ENCODE peak calls at places on chromosomes 16 and 17, in six cellular contexts. R is neural progenitor cell, U is H9, B is neuronal stem cell, H is fibroblast of lung, S is NT2/D1. I is an unnamed sample.

GRCh38 chr16:12617401-12617819 is 186.3 kb downstream of the CPPED1 start:
- DNase-seq in R (no peak), U (no peak), B (no peak), H (no peak), S (no peak), I (no peak)

GRCh38 chr16:83336630-83337029 is 471.1 kb upstream of the HSBP1 start:
- DNase-seq in R (no peak), U (no peak), B (no peak), H (peak; percentile 76), S (no peak), I (no peak)

GRCh38 chr16:88655053-88655732 is 4.3 kb upstream of the CYBA start:
- DNase-seq in R (no peak), U (no peak), B (no peak), H (no peak), S (no peak), I (no peak)

GRCh38 chr16:67668495-67669157 is 2.0 kb downstream of the C16orf86 start:
- DNase-seq in R (no peak), U (no peak), B (no peak), H (no peak), S (no peak), I (peak; percentile 68)

GRCh38 chr17:63492940-63493339 is 16.1 kb downstream of the ACE start:
- DNase-seq in R (no peak), U (no peak), B (no peak), H (no peak), S (no peak), I (no peak)

GRCh38 chr16:86642084-86642483 is 63.7 kb downstream of the FOXL1 start:
- DNase-seq in R (no peak), U (no peak), B (no peak), H (no peak), S (no peak), I (peak; percentile 62)

GRCh38 chr16:29674188-29674587 is 4.8 kb upstream of the QPRT start:
- DNase-seq in R (no peak), U (no peak), B (no peak), H (peak; percentile 61), S (no peak), I (no peak)

GRCh38 chr16:27235055-27235937 is 32.0 kb downstream of the KDM8 start:
- DNase-seq in R (peak; percentile 65), U (peak; percentile 52), B (no peak), H (peak; percentile 88), S (peak; percentile 35), I (peak; percentile 73)

GRCh38 chr16:70398177-70398743 is 40.6 kb downstream of the ST3GAL2 start:
- DNase-seq in R (no peak), U (no peak), B (no peak), H (no peak), S (no peak), I (no peak)

DNA sequence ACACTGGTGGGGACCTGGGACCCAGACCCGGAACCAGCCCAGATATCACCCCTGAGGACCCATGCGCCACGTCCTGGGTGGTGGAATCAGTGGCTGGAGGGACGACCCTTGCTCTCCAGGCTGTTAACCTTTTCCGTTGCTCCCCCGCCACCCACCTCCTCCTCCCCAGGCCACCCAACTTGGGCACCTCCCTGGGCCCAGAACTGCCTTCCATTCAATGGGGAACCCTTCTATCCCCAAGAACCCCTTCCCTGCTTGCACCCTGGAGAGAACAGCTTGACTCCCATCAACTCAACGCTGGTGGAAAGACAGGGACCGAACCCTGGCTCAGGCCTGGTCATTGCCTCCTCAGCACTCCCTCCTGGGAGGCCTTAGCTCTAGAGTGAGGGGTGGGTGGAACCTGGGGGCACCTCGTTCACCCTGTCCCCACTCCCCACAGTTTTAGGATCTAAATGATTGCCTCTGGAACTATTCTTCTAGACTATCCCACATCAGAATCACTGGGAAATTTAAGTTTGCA is 5.7 kb upstream of the IL32 start:
- DNase-seq in R (no peak), U (no peak), B (no peak), H (no peak), S (no peak), I (no peak)
- H3K9ac ChIP-seq in R (no peak overlapping the region), U (no peak overlapping the region), B (peak overlapping the region; percentile 89), H (no peak overlapping the region), S (peak overlapping the region; percentile 78), I (peak overlapping the region; percentile 95)

DNA sequence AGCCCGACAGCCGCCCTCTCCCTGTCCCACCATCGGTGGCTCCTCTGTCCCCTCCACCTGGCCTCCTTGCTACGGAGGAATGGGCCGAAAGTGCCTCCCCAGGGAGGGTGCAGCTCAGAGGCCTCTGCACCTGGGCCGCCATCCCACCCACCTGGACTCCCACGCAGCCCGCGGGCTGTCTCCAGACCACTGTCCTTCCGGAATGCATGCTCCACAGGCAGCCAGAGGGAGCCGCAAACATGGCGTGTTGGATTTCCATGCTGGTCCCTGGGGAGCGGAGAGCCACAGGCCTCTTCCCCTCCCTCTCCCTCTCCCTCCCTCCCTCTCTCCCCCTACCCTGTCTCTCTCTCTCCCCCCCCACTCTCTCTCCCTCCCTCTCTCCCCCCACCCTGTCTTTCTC is 3.0 kb downstream of the SSTR5 start:
- DNase-seq in R (no peak), U (no peak), B (no peak), H (no peak), S (no peak), I (no peak)
- H3K9ac ChIP-seq in R (no peak overlapping the region), U (no peak overlapping the region), B (peak overlapping the region; percentile 12), H (no peak overlapping the region), S (no peak overlapping the region), I (no peak overlapping the region)

DNA sequence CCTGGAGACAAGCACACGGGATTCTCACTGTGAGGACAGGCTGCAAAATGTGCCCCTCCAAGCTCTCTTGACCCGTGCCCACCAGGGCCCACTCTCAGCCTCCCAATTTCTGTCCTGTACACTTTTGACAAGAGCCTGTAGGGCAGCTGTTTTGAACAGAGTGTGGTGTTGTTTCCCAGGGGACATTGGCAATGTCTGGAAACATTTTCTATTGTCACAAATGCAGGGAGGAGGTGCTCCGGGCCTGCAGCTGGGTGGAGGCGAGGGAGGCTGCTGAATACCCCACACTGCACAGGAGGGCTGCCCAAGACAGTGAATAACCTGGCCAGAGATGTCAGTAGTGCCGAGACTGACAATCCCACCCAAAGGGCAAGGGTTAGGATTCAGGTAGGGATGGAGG is 10.5 kb downstream of the CEP295NL start:
- DNase-seq in R (no peak), U (no peak), B (no peak), H (no peak), S (no peak), I (no peak)
- H3K9ac ChIP-seq in R (no peak overlapping the region), U (no peak overlapping the region), B (no peak overlapping the region), H (no peak overlapping the region), S (no peak overlapping the region), I (no peak overlapping the region)

GRCh38 chr16:25258856-25259179 is 1.2 kb upstream of the ZKSCAN2 start:
- DNase-seq in R (no peak), U (no peak), B (no peak), H (no peak), S (no peak), I (peak; percentile 46)
- H3K9ac ChIP-seq in R (peak overlapping the region; percentile 12), U (peak overlapping the region; percentile 89), B (no peak overlapping the region), H (no peak overlapping the region), S (peak overlapping the region; percentile 86), I (peak overlapping the region; percentile 90)

DNA sequence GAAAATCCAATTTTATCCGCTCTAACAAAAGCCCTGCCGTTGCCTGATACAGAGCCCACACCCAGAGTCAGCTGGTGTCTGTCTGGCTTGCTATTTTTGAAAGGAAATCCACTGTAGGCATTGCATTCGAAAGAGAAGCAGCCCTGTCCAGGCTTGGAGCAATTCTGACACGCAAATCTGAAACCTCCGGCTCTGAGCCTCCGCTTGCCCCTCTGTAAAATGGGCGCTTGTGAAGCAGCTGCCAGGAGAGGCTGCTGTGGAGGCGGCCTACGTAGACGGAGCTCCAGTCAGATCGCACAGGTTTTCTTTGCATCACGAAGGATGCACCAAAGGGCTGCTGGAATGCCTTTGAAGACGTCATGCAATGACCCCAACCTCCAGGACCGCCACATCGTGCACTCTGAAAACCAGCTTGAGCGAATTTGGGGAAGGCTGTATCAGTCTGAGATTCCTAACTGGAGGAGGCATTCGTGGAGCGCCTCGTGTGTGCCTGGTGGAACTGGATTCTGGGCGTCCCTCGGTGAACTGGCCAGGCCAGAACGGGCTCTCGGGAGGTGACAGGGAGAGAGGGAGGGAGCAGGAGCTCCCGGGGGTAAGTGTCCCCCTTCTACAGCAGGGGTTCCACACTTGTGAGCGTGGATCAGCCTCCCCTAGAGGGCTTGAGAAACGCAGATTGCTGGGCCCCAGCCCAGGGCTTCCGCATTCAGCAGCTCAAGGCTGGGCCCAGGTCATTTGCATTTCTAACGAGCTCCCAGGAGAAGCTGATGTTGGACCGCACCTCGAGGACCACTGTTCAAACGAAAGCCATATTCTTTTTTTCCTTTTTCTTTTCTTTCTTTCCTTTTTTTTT is 215.5 kb downstream of the MRTFB start:
- DNase-seq in R (peak; percentile 63), U (peak; percentile 64), B (no peak), H (peak; percentile 33), S (no peak), I (peak; percentile 93)
- H3K9ac ChIP-seq in R (no peak overlapping the region), U (no peak overlapping the region), B (no peak overlapping the region), H (no peak overlapping the region), S (peak overlapping the region; percentile 72), I (peak overlapping the region; percentile 67)

GRCh38 chr17:7967751-7968150 is 34.7 kb upstream of the GUCY2D start:
- DNase-seq in R (no peak), U (no peak), B (no peak), H (no peak), S (no peak), I (no peak)
- H3K9ac ChIP-seq in R (no peak overlapping the region), U (no peak overlapping the region), B (no peak overlapping the region), H (no peak overlapping the region), S (no peak overlapping the region), I (no peak overlapping the region)

GRCh38 chr17:82105417-82105881 is 7.4 kb upstream of the FASN start:
- DNase-seq in R (no peak), U (no peak), B (no peak), H (no peak), S (no peak), I (peak; percentile 52)
- H3K9ac ChIP-seq in R (no peak overlapping the region), U (no peak overlapping the region), B (no peak overlapping the region), H (no peak overlapping the region), S (peak overlapping the region; percentile 69), I (peak overlapping the region; percentile 85)

DNA sequence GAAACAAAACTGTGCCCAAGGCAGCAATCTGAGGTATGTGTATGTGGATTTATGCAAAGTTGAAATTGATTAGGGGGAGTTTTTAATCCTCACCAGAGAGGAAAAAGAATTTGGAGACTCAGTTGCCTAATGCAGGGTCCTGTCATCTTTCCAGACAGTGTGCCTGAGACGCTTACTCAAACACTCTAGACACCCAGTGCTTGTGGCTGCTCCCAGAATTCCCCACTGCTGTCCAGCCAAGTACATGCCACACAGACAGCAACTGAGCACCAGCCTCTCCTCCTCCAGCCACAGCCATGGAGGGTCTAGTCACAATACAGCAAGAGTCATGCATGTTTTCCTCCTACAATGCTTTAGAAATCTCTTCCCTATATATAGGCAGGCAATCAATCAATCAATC is 118.1 kb downstream of the HIC1 start:
- DNase-seq in R (no peak), U (no peak), B (no peak), H (peak; percentile 81), S (no peak), I (no peak)
- H3K9ac ChIP-seq in R (no peak overlapping the region), U (no peak overlapping the region), B (no peak overlapping the region), H (peak overlapping the region; percentile 64), S (peak overlapping the region; percentile 42), I (no peak overlapping the region)

I was measured in Karpas-422.